ENCODE peak calls at places on chromosomes 6 and 20, in four cellular contexts. R is AG04450, Y is K562, G is body of pancreas. Z is an unnamed sample.

GRCh38 chr6:73074175-73074574 is 151.1 kb downstream of the KHDC1L start:
- DNase-seq in R (peak), Y (no peak), G (no peak), Z (no peak)

GRCh38 chr20:36614781-36615557 is 9.4 kb downstream of the RAB5IF start:
- DNase-seq in R (no peak), Y (no peak), G (no peak), Z (no peak)

GRCh38 chr6:3090013-3090412 is 21.7 kb downstream of the RIPK1 start:
- DNase-seq in R (no peak), Y (no peak), G (no peak), Z (peak)

GRCh38 chr6:112639436-112639835 is 292.3 kb downstream of the RFPL4B start:
- DNase-seq in R (peak), Y (no peak), G (no peak), Z (no peak)

GRCh38 chr6:20704325-20704724 is 170.1 kb downstream of the CDKAL1 start:
- DNase-seq in R (no peak), Y (no peak), G (no peak), Z (no peak)

GRCh38 chr6:16802071-16802470 is 40.8 kb upstream of the ATXN1 start:
- DNase-seq in R (no peak), Y (no peak), G (no peak), Z (no peak)

GRCh38 chr6:125104425-125104824 is 49.1 kb upstream of the TPD52L1 start:
- DNase-seq in R (peak), Y (peak), G (no peak), Z (no peak)

GRCh38 chr20:48621256-48622078 is 206.3 kb downstream of the PREX1 start:
- DNase-seq in R (no peak), Y (peak), G (no peak), Z (no peak)

GRCh38 chr20:58179432-58180099 is 48.9 kb downstream of the ANKRD60 start:
- DNase-seq in R (no peak), Y (peak), G (peak), Z (peak)

GRCh38 chr6:50720623-50721022 is 7.3 kb downstream of the TFAP2D start:
- DNase-seq in R (no peak), Y (peak), G (no peak), Z (no peak)

GRCh38 chr20:53930651-53931504 is 139.5 kb downstream of the BCAS1 start:
- DNase-seq in R (no peak), Y (no peak), G (no peak), Z (no peak)

GRCh38 chr6:158328446-158328845 is 16.2 kb downstream of the TULP4 start:
- DNase-seq in R (no peak), Y (no peak), G (no peak), Z (no peak)

GRCh38 chr6:142071981-142072380 is 60.7 kb upstream of the GJE1 start:
- DNase-seq in R (no peak), Y (no peak), G (no peak), Z (peak)

GRCh38 chr20:1390552-1391403 is 2.1 kb downstream of the FKBP1A start:
- DNase-seq in R (no peak), Y (no peak), G (no peak), Z (no peak)

GRCh38 chr6:112251170-112251945 is 3.0 kb downstream of the LAMA4 start:
- DNase-seq in R (no peak), Y (no peak), G (no peak), Z (no peak)

DNA sequence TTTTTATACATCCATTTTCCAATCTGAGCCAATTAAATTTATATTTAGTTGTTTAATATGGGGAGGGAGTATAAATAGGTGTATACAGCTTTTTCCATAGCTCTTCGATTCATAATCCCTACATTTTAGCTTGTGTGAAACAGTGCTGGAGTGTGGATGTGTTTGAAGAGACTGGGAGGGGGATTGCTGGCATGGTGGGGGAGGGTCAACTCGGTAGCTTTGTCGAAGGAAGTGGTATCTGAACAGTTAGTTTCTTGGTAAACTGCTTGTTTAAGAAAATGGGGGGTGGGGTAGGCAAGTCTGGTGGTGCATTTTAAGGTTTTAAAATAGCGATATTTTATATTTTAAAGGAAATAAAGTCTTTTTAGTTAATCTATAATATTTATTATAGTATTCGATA is 1.4 kb upstream of the LIN28B start:
- DNase-seq in R (no peak), Y (peak), G (no peak), Z (no peak)
- H3K27ac ChIP-seq in R (no peak), Y (peak), G (no peak), Z (peak)

DNA sequence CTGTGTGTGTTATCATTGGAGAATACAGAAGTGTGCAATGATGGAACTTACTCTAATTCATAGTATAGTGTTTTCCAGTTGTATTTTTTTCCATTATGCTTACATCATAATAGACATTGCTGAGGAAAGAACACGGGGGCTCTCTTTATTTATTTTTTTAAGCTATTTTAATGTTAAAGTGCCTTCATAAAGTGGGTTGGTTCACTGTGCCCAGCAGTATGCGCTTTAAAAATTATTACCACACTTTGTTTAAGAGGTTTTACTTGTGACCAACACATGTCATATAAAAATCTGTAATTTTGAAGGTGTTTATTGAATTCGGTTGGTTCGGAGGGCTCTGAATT is 215.8 kb downstream of the TMEM242 start:
- DNase-seq in R (no peak), Y (no peak), G (no peak), Z (no peak)
- H3K4me3 ChIP-seq in R (no peak), Y (no peak), G (no peak), Z (no peak)

GRCh38 chr6:34190504-34191122 is 44.7 kb upstream of the GRM4 start:
- DNase-seq in R (no peak), Y (no peak), G (no peak), Z (peak)
- TF ChIP-seq CTCF in R (no peak), Y (peak), G (no peak), Z (peak)

DNA sequence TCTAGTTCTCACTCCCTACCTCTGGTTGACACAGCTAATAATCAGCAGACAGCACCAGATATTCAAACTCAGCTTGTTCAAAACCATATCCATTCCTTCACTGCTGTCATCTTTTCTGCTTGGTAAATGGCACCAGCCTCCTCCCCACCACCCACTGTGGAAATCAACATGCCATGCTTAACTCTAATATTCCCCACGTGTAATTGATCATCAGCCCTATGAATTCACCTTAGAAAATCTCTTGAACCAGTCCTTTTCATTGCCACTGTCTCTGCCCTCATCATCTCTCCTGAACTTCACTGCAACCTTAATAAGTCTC is 94.2 kb upstream of the VSTM2L start:
- DNase-seq in R (no peak), Y (no peak), G (no peak), Z (no peak)
- H3K27ac ChIP-seq in R (no peak), Y (no peak), G (no peak), Z (no peak)

GRCh38 chr6:75334266-75335040 is 49.9 kb upstream of the TMEM30A start:
- DNase-seq in R (peak), Y (no peak), G (no peak), Z (no peak)
- H3K4me3 ChIP-seq in R (no peak), Y (no peak), G (no peak), Z (no peak)

GRCh38 chr20:50315811-50316551 is 125.4 kb downstream of the CEBPB start:
- DNase-seq in R (no peak), Y (no peak), G (no peak), Z (no peak)
- TF ChIP-seq CTCF in R (no peak), Y (no peak), G (no peak), Z (no peak)

GRCh38 chr20:16571333-16571732 is 1.9 kb downstream of the KIF16B start:
- DNase-seq in R (no peak), Y (no peak), G (no peak), Z (no peak)

GRCh38 chr20:16576219-16576618 is 3.0 kb upstream of the KIF16B start:
- DNase-seq in R (no peak), Y (peak), G (no peak), Z (no peak)

GRCh38 chr20:16575390-16576140 is 2.3 kb upstream of the KIF16B start:
- DNase-seq in R (no peak), Y (no peak), G (no peak), Z (peak)

GRCh38 chr20:16573011-16573965 is at the start of gene KIF16B:
- DNase-seq in R (no peak), Y (peak), G (peak), Z (peak)

DNA sequence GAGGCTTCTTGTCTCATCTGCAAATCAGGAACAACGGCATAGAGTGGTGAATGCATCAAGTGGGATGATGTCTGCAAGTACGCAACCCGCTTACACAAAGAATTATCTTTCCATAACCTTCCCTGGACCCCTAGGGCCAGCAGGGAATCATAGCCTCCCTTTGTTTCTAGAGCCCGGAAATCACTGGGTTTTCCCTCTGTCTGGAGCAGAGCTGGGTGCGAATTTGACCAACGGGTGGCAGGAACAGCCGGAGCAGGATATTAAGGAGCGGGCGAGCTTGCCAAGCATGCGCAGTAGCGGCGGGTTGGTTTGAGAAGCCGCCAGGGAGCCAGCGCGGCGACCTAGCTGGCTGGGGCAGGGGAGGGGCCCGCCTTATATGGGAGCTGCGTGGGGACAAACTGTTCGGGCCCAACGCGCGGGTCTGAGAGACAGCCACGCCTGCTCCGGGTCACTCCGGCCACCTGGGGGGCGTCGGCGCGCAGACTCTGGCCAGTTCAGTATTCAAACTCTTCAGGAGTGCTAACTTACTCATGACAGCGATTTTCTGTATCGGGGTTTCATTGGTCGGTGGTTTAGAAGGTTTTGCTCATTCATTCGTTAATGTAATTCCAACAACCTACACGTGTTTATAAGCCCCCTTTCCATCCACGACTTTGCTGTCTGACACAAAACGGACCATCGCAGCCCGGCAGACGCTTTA is 1.6 kb upstream of the KIF16B start:
- DNase-seq in R (no peak), Y (peak), G (peak), Z (peak)
- H3K27ac ChIP-seq in R (no peak), Y (peak), G (peak), Z (peak)

DNA sequence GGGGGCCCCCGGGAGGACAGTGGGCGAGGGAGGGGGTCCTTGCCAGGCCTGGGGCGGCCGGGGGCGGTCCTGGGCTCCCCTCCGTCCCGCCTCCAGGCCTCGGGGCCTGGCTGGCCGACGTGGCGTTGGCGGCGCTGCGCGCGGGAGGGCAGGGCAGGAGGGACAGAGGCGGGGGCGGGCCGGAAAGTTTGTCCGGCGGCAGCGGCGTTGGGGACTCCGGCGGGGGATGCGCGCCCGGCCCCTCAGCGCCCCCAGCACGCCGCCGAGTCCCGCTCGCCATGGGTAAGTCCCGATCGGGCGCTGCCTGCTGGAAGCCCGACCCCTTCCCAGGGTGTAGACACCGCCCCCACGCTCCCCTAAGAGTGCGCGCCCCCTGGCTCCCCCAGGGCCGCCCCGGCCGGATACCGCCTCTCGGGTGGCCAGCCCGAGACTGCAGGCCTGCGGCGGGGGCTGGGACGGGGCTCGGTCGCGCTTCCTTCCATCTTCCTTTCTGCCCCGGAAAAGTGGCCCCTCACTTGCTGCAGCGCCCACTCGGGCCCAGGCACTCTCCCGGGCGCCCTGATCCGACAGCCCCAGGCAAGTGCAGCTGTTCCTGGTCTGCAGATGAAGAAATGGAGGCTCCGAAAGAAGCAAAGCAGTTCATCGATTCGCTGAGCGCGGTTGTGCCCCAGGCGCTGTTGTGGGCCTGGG is at the start of gene SLC2A10:
- DNase-seq in R (no peak), Y (peak), G (peak), Z (no peak)
- H3K4me3 ChIP-seq in R (peak), Y (peak), G (peak), Z (no peak)

GRCh38 chr6:4402477-4402976 is 267.2 kb upstream of the ECI2 start:
- DNase-seq in R (peak), Y (no peak), G (no peak), Z (no peak)

GRCh38 chr6:4403023-4403752 is 267.8 kb upstream of the ECI2 start:
- DNase-seq in R (no peak), Y (no peak), G (no peak), Z (no peak)

GRCh38 chr6:4405609-4406212 is 270.3 kb upstream of the ECI2 start:
- DNase-seq in R (no peak), Y (no peak), G (no peak), Z (peak)

GRCh38 chr6:4404410-4404809 is 269.0 kb upstream of the ECI2 start:
- DNase-seq in R (no peak), Y (no peak), G (no peak), Z (no peak)

DNA sequence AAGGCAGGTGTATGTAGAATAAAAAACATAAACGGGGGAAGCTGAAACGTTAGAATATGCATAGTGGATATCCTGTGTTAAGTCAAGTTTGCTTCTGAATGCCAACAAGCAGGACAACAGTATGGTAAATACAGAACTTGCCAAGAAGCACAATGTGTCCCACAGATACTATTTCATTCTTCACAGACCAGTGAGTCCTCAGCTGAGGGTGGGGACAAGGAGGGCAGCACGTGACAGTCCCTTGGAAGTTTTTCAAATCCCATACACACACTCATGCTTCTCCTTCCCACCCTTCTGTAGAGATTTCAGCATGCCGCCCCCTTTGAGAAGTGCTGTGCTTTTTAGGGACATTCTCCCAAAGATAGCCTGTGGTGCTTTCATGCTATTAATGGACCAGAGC is 268.5 kb upstream of the ECI2 start:
- DNase-seq in R (no peak), Y (no peak), G (no peak), Z (no peak)
- TF ChIP-seq CTCF in R (no peak), Y (no peak), G (no peak), Z (no peak)

GRCh38 chr6:165893431-165893830 is 230.4 kb upstream of the PDE10A start:
- DNase-seq in R (no peak), Y (no peak), G (no peak), Z (no peak)

GRCh38 chr6:165895421-165896165 is 232.6 kb upstream of the PDE10A start:
- DNase-seq in R (no peak), Y (no peak), G (no peak), Z (no peak)

GRCh38 chr6:165891320-165891719 is 228.3 kb upstream of the PDE10A start:
- DNase-seq in R (no peak), Y (no peak), G (no peak), Z (no peak)

GRCh38 chr6:165890404-165890735 is 227.3 kb upstream of the PDE10A start:
- DNase-seq in R (no peak), Y (no peak), G (no peak), Z (no peak)

DNA sequence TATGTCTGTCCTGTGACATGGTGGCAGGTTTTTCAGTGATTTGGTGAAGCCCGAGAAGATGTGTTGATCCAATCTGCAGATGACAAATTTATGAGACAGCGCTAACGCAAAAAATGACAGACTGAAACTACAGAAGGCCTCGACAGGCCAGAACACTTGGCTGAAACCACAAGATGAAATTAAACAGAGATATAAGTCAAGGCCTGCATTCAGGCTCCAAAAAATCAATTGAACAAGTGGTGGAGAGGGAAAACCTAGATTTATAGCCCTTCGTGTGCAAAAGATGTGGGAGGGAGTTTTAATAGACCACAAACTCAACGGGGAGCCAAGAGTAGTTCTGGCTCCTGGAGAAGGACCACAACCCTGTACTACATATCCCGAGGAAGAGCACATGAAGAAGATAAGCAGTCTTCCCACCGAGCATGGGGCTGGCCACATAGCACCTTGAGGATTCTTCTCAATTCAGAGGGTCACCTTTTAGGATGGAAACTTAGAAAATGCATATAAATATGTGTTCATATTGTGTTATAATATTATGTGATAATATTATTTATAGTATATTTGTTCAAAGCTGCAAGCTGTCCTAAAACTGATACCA is 231.3 kb upstream of the PDE10A start:
- DNase-seq in R (no peak), Y (no peak), G (no peak), Z (no peak)
- H3K27ac ChIP-seq in R (no peak), Y (no peak), G (no peak), Z (no peak)